ENCODE peak calls at places on chromosomes 16 and 17, in ten cellular contexts. J is T-helper 9 cell; Z is pancreas; Q is stomach; W is left ventricle myocardium inferior; S is H4; I is stimulated activated CD4-positive, alpha-beta T cell treated with anti-CD3 and anti-CD28 coated beads, TNF-alpha, amount 100 ng/mL, for 24 hours; C is HFFc6; H is NCI-H774; F is hippocampal formation. M is an unnamed sample.

GRCh38 chr17:78226752-78227454 is 4.5 kb upstream of the TMEM235 start:
- DNase-seq in J (no peak), Z (no peak), Q (no peak), W (no peak), S (no peak), I (no peak), C (no peak), H (peak), F (no peak), M (no peak)

GRCh38 chr16:19417640-19418039 is at the start of gene TMC5:
- DNase-seq in J (no peak), Z (no peak), Q (peak), W (no peak), S (no peak), I (no peak), C (no peak), H (no peak), F (no peak), M (no peak)

GRCh38 chr16:81526199-81526598 is 81.6 kb downstream of the CMIP start:
- DNase-seq in J (no peak), Z (no peak), Q (no peak), W (no peak), S (no peak), I (no peak), C (no peak), H (no peak), F (no peak), M (no peak)

GRCh38 chr17:16199093-16199492 is 16.2 kb downstream of the NCOR1 start:
- DNase-seq in J (no peak), Z (no peak), Q (no peak), W (no peak), S (no peak), I (no peak), C (no peak), H (no peak), F (no peak), M (no peak)

GRCh38 chr16:77993586-77993985 is 28.8 kb upstream of the CLEC3A start:
- DNase-seq in J (no peak), Z (no peak), Q (no peak), W (no peak), S (peak), I (no peak), C (no peak), H (no peak), F (no peak), M (no peak)

GRCh38 chr17:57966875-57967274 is 11.7 kb upstream of the CUEDC1 start:
- DNase-seq in J (no peak), Z (no peak), Q (no peak), W (no peak), S (no peak), I (no peak), C (no peak), H (no peak), F (no peak), M (no peak)

GRCh38 chr16:8851761-8852403 is 16.9 kb downstream of the CARHSP1 start:
- DNase-seq in J (no peak), Z (no peak), Q (no peak), W (no peak), S (no peak), I (no peak), C (no peak), H (no peak), F (no peak), M (no peak)

GRCh38 chr17:8057691-8058114 is 18.8 kb downstream of the ALOX15B start:
- DNase-seq in J (peak), Z (peak), Q (peak), W (no peak), S (peak), I (peak), C (peak), H (peak), F (peak), M (peak)

GRCh38 chr16:81127051-81127450 is 30.9 kb upstream of the GCSH start:
- DNase-seq in J (no peak), Z (no peak), Q (no peak), W (no peak), S (peak), I (no peak), C (peak), H (no peak), F (no peak), M (no peak)

GRCh38 chr17:49454050-49454449 is 39.4 kb upstream of the PHB1 start:
- DNase-seq in J (no peak), Z (no peak), Q (no peak), W (no peak), S (peak), I (no peak), C (peak), H (no peak), F (peak), M (no peak)

GRCh38 chr17:77208217-77208808 is 67.5 kb downstream of the SEC14L1 start:
- DNase-seq in J (no peak), Z (no peak), Q (peak), W (no peak), S (peak), I (no peak), C (peak), H (peak), F (peak), M (no peak)

GRCh38 chr17:81285179-81285878 is 9.8 kb downstream of the SLC38A10 start:
- DNase-seq in J (peak), Z (peak), Q (peak), W (peak), S (no peak), I (no peak), C (no peak), H (no peak), F (peak), M (no peak)

GRCh38 chr17:58348038-58348437 is 4.0 kb downstream of the SUPT4H1 start:
- DNase-seq in J (no peak), Z (no peak), Q (no peak), W (no peak), S (no peak), I (no peak), C (no peak), H (no peak), F (no peak), M (no peak)

GRCh38 chr16:72299684-72300243 is 127.8 kb upstream of the PMFBP1 start:
- DNase-seq in J (no peak), Z (no peak), Q (no peak), W (no peak), S (no peak), I (no peak), C (no peak), H (no peak), F (no peak), M (no peak)

GRCh38 chr16:48013476-48013875 is 142.3 kb downstream of the ABCC12 start:
- DNase-seq in J (no peak), Z (no peak), Q (no peak), W (no peak), S (peak), I (no peak), C (no peak), H (no peak), F (no peak), M (no peak)

GRCh38 chr16:67437513-67437912 is 6.6 kb downstream of the HSD11B2 start:
- DNase-seq in J (no peak), Z (no peak), Q (no peak), W (no peak), S (no peak), I (no peak), C (no peak), H (no peak), F (no peak), M (no peak)